ENCODE peak calls at places on chromosomes 5 and 9, in five cellular contexts. Y is HFFc6, C is neural crest cell, X is HEK293T, B is EL. M is an unnamed sample.

GRCh38 chr5:10416868-10417267 is 24.8 kb upstream of the ROPN1L start:
- DNase-seq in Y (no peak), C (no peak), X (no peak), B (no peak), M (no peak)

GRCh38 chr9:89161221-89161620 is 17.4 kb downstream of the SHC3 start:
- DNase-seq in Y (no peak), C (no peak), X (no peak), B (no peak), M (no peak)

GRCh38 chr5:179799644-179799973 is 5.8 kb downstream of the LTC4S start:
- DNase-seq in Y (no peak), C (no peak), X (no peak), B (no peak), M (no peak)

GRCh38 chr9:13221741-13222140 is 57.8 kb downstream of the MPDZ start:
- DNase-seq in Y (no peak), C (no peak), X (no peak), B (no peak), M (no peak)

GRCh38 chr9:89929721-89930480 is 325.1 kb downstream of the GADD45G start:
- DNase-seq in Y (no peak), C (no peak), X (no peak), B (no peak), M (no peak)

GRCh38 chr5:65480306-65480865 is 1.3 kb downstream of the ADAMTS6 start:
- DNase-seq in Y (peak; percentile 63), C (no peak), X (peak; percentile 25), B (peak; percentile 86), M (no peak)

GRCh38 chr5:138391859-138392386 is 39.4 kb downstream of the KDM3B start:
- DNase-seq in Y (no peak), C (peak; percentile 13), X (no peak), B (no peak), M (no peak)

GRCh38 chr9:79116064-79116463 is 455.7 kb upstream of the TLE4 start:
- DNase-seq in Y (no peak), C (no peak), X (no peak), B (no peak), M (no peak)

GRCh38 chr5:52491071-52491828 is 296.5 kb upstream of the ITGA1 start:
- DNase-seq in Y (no peak), C (no peak), X (no peak), B (no peak), M (no peak)

GRCh38 chr9:106051573-106051972 is 357.2 kb downstream of the TMEM38B start:
- DNase-seq in Y (no peak), C (no peak), X (no peak), B (no peak), M (no peak)

GRCh38 chr5:58056546-58056945 is 403.3 kb downstream of the PLK2 start:
- DNase-seq in Y (peak; percentile 27), C (no peak), X (no peak), B (peak; percentile 52), M (no peak)

GRCh38 chr5:38766151-38766550 is 79.7 kb upstream of the OSMR start:
- DNase-seq in Y (no peak), C (no peak), X (no peak), B (no peak), M (no peak)

GRCh38 chr5:115543365-115543700 is 1.2 kb downstream of the FEM1C start:
- DNase-seq in Y (no peak), C (no peak), X (no peak), B (no peak), M (no peak)

GRCh38 chr9:85344901-85345300 is 396.9 kb downstream of the AGTPBP1 start:
- DNase-seq in Y (no peak), C (no peak), X (no peak), B (no peak), M (no peak)

GRCh38 chr9:110669439-110669838 is 848 bp downstream of the MUSK start:
- DNase-seq in Y (no peak), C (no peak), X (no peak), B (no peak), M (no peak)

GRCh38 chr9:4934976-4935672 is 49.9 kb upstream of the JAK2 start:
- DNase-seq in Y (no peak), C (no peak), X (no peak), B (peak; percentile 13), M (no peak)

GRCh38 chr5:923473-923873 is 30.8 kb downstream of the TRIP13 start:
- DNase-seq in Y (peak; percentile 45), C (peak; percentile 87), X (peak; percentile 91), B (peak; percentile 64), M (peak; percentile 87)

GRCh38 chr5:127574852-127575679 is 57.6 kb downstream of the PRRC1 start:
- DNase-seq in Y (no peak), C (no peak), X (no peak), B (no peak), M (no peak)

GRCh38 chr5:170139786-170140335 is 34.2 kb downstream of the FOXI1 start:
- DNase-seq in Y (no peak), C (no peak), X (no peak), B (no peak), M (no peak)

M was measured in H9.